ENCODE peak calls at places on chromosomes 12 and 14, in five cellular contexts. V is C1 segment of cervical spinal cord, T is Caco-2, K is hypothalamus, H is psoas muscle. L is an unnamed sample.

GRCh38 chr12:91859347-91859746 is 286.3 kb downstream of the BTG1 start:
- DNase-seq in T (no peak), K (no peak), V (no peak), H (no peak), L (no peak)

GRCh38 chr12:6767592-6768384 is 1.6 kb downstream of the PTMS start:
- DNase-seq in K (no peak), H (no peak), V (no peak), T (no peak), L (peak)

GRCh38 chr14:31021576-31021949 is 3.9 kb upstream of the AP4S1 start:
- DNase-seq in H (no peak), V (no peak), T (no peak), K (no peak), L (no peak)

GRCh38 chr14:50836515-50836914 is 5.6 kb upstream of the NIN start:
- DNase-seq in H (no peak), V (no peak), K (no peak), T (no peak), L (no peak)

GRCh38 chr14:53147208-53147607 is 5.9 kb downstream of the DDHD1 start:
- DNase-seq in H (no peak), K (no peak), T (no peak), V (no peak), L (no peak)

GRCh38 chr12:6183689-6184441 is 16.3 kb upstream of the CD9 start:
- DNase-seq in K (no peak), V (no peak), T (no peak), H (no peak), L (no peak)

GRCh38 chr12:6392499-6392898 is 8.5 kb downstream of the LTBR start:
- DNase-seq in T (no peak), V (no peak), K (no peak), H (no peak), L (no peak)

GRCh38 chr14:73370561-73370960 is 87.8 kb downstream of the NUMB start:
- DNase-seq in H (no peak), T (no peak), V (no peak), K (no peak), L (no peak)

GRCh38 chr14:75301666-75302325 is 23.2 kb downstream of the FOS start:
- DNase-seq in V (no peak), K (no peak), T (peak), H (peak), L (no peak)

GRCh38 chr14:55780156-55780946 is 200.3 kb downstream of the KTN1 start:
- DNase-seq in T (no peak), V (no peak), H (peak), K (no peak), L (no peak)

GRCh38 chr14:64645220-64645891 is 58.9 kb upstream of the PLEKHG3 start:
- DNase-seq in T (peak), V (no peak), K (no peak), H (no peak), L (no peak)

GRCh38 chr12:3035171-3035570 is 42.0 kb upstream of the TSPAN9 start:
- DNase-seq in H (no peak), K (no peak), V (no peak), T (no peak), L (no peak)

GRCh38 chr12:47868041-47868440 is 36.8 kb downstream of the VDR start:
- DNase-seq in T (no peak), H (peak), K (no peak), V (no peak), L (no peak)

GRCh38 chr14:69807192-69807591 is 10.2 kb upstream of the SLC10A1 start:
- DNase-seq in K (no peak), T (no peak), V (no peak), H (no peak), L (no peak)

GRCh38 chr14:25658988-25659387 is 609.0 kb upstream of the STXBP6 start:
- DNase-seq in H (no peak), T (no peak), K (no peak), V (no peak), L (no peak)

GRCh38 chr14:21860172-21860571 is 186.6 kb upstream of the OR4E1 start:
- DNase-seq in K (no peak), V (no peak), H (no peak), T (no peak), L (no peak)

GRCh38 chr14:35858521-35859209 is 32.5 kb downstream of the BRMS1L start:
- DNase-seq in V (no peak), H (no peak), K (no peak), T (no peak), L (no peak)

GRCh38 chr14:101460521-101460920 is 100.8 kb upstream of the DIO3 start:
- DNase-seq in H (no peak), T (no peak), V (no peak), K (no peak), L (no peak)

GRCh38 chr12:15563683-15564082 is 225.5 kb downstream of the EPS8 start:
- DNase-seq in H (no peak), V (no peak), K (no peak), T (no peak), L (no peak)

GRCh38 chr12:18439541-18439940 is 178.2 kb downstream of the PIK3C2G start:
- DNase-seq in T (no peak), V (no peak), K (no peak), H (no peak), L (no peak)

GRCh38 chr14:71136386-71137060 is 229.3 kb downstream of the PCNX1 start:
- DNase-seq in V (no peak), K (no peak), H (no peak), T (no peak), L (no peak)

GRCh38 chr14:52706724-52707706 is at the start of gene PSMC6:
- DNase-seq in V (peak), K (peak), H (peak), T (peak), L (peak)

GRCh38 chr14:90691627-90692026 is 124.6 kb downstream of the TTC7B start:
- DNase-seq in H (no peak), V (no peak), T (no peak), K (no peak), L (no peak)

GRCh38 chr12:128818065-128819022 is 5.4 kb downstream of the SLC15A4 start:
- DNase-seq in V (no peak), T (no peak), H (no peak), K (no peak), L (no peak)

GRCh38 chr14:95497561-95498011 is 18.9 kb downstream of the SYNE3 start:
- DNase-seq in V (no peak), H (no peak), T (no peak), K (no peak), L (no peak)

GRCh38 chr12:104698871-104699270 is 242.1 kb downstream of the CHST11 start:
- DNase-seq in K (no peak), T (no peak), V (no peak), H (no peak), L (no peak)

GRCh38 chr14:102920273-102920997 is 2.0 kb upstream of the AMN start:
- DNase-seq in H (no peak), K (no peak), V (no peak), T (no peak), L (no peak)

GRCh38 chr14:61476737-61477410 is 155.5 kb downstream of the PRKCH start:
- DNase-seq in H (no peak), K (no peak), T (no peak), V (no peak), L (no peak)

GRCh38 chr14:105849933-105850626 is 323.7 kb downstream of the TMEM121 start:
- DNase-seq in H (no peak), K (no peak), T (peak), V (no peak), L (no peak)

GRCh38 chr12:92133795-92134637 is 11.6 kb downstream of the BTG1 start:
- DNase-seq in T (no peak), H (no peak), K (no peak), V (no peak), L (no peak)

GRCh38 chr14:71498151-71498734 is 434.0 kb upstream of the RGS6 start:
- DNase-seq in K (no peak), T (no peak), V (no peak), H (no peak), L (no peak)

GRCh38 chr14:39426605-39427004 is 5.6 kb downstream of the FBXO33 start:
- DNase-seq in T (no peak), V (no peak), H (no peak), K (no peak), L (no peak)

GRCh38 chr12:112294793-112295192 is 87.4 kb downstream of the HECTD4 start:
- DNase-seq in K (no peak), T (no peak), H (no peak), V (no peak), L (no peak)

GRCh38 chr12:110100315-110100970 is 23.7 kb upstream of the IFT81 start:
- DNase-seq in K (peak), T (peak), V (peak), H (peak), L (peak)

GRCh38 chr14:91417983-91418386 is 365 bp upstream of the CCDC88C start:
- DNase-seq in T (peak), K (no peak), H (peak), V (no peak), L (no peak)

GRCh38 chr12:64893961-64894360 is 69.5 kb downstream of the TBC1D30 start:
- DNase-seq in K (no peak), H (no peak), V (no peak), T (no peak), L (no peak)

GRCh38 chr12:79555006-79555925 is 135.5 kb downstream of the PAWR start:
- DNase-seq in H (no peak), T (no peak), K (no peak), V (no peak), L (no peak)

GRCh38 chr12:59115526-59115925 is 195.2 kb upstream of the LRIG3 start:
- DNase-seq in H (no peak), T (no peak), V (no peak), K (no peak), L (no peak)

GRCh38 chr12:9796346-9796745 is 30.9 kb upstream of the KLRF1 start:
- DNase-seq in T (no peak), K (no peak), V (no peak), H (no peak), L (no peak)

L was measured in occipital lobe.